ENCODE peak calls at places on chromosome 14, in seven cellular contexts. One of them, this sample, is unnamed.

GRCh38 chr14:97554597-97554996 is 757.4 kb downstream of the VRK1 start:
- ATAC-seq in stimulated activated naive CD8-positive, alpha-beta T cell treated with anti-CD3 and anti-CD28 coated beads, Interleukin-15, Interleukin-2, amounts not matched to agents 100 U/mL and 50 U/mL, for 24 hours: no peak
- ATAC-seq in upper lobe of left lung: no peak
- ATAC-seq in CD4-positive, CD25-positive, alpha-beta regulatory T cell: no peak
- ATAC-seq in heart left ventricle: no peak
- ATAC-seq in stimulated activated effector memory CD8-positive, alpha-beta T cell treated with anti-CD3 and anti-CD28 coated beads, Interleukin-12 subunit alpha, Interleukin-12 subunit beta, amount 100 ng/mL, for 72 hours: no peak
- ATAC-seq in gastroesophageal sphincter: no peak
- ATAC-seq in this sample: no peak

GRCh38 chr14:33317675-33318074 is 379.0 kb downstream of the NPAS3 start:
- ATAC-seq in heart left ventricle: no peak
- ATAC-seq in upper lobe of left lung: no peak
- ATAC-seq in stimulated activated effector memory CD8-positive, alpha-beta T cell treated with anti-CD3 and anti-CD28 coated beads, Interleukin-12 subunit alpha, Interleukin-12 subunit beta, amount 100 ng/mL, for 72 hours: no peak
- ATAC-seq in gastroesophageal sphincter: no peak
- ATAC-seq in CD4-positive, CD25-positive, alpha-beta regulatory T cell: no peak
- ATAC-seq in stimulated activated naive CD8-positive, alpha-beta T cell treated with anti-CD3 and anti-CD28 coated beads, Interleukin-15, Interleukin-2, amounts not matched to agents 100 U/mL and 50 U/mL, for 24 hours: no peak
- ATAC-seq in this sample: no peak

GRCh38 chr14:72714871-72715214 is 179.1 kb downstream of the DPF3 start:
- ATAC-seq in upper lobe of left lung: no peak
- ATAC-seq in gastroesophageal sphincter: peak
- ATAC-seq in stimulated activated naive CD8-positive, alpha-beta T cell treated with anti-CD3 and anti-CD28 coated beads, Interleukin-15, Interleukin-2, amounts not matched to agents 100 U/mL and 50 U/mL, for 24 hours: no peak
- ATAC-seq in CD4-positive, CD25-positive, alpha-beta regulatory T cell: no peak
- ATAC-seq in heart left ventricle: peak
- ATAC-seq in stimulated activated effector memory CD8-positive, alpha-beta T cell treated with anti-CD3 and anti-CD28 coated beads, Interleukin-12 subunit alpha, Interleukin-12 subunit beta, amount 100 ng/mL, for 72 hours: no peak
- ATAC-seq in this sample: peak

GRCh38 chr14:106318700-106319099 is 792.3 kb downstream of the TMEM121 start:
- ATAC-seq in upper lobe of left lung: no peak
- ATAC-seq in gastroesophageal sphincter: no peak
- ATAC-seq in CD4-positive, CD25-positive, alpha-beta regulatory T cell: no peak
- ATAC-seq in stimulated activated effector memory CD8-positive, alpha-beta T cell treated with anti-CD3 and anti-CD28 coated beads, Interleukin-12 subunit alpha, Interleukin-12 subunit beta, amount 100 ng/mL, for 72 hours: no peak
- ATAC-seq in heart left ventricle: no peak
- ATAC-seq in stimulated activated naive CD8-positive, alpha-beta T cell treated with anti-CD3 and anti-CD28 coated beads, Interleukin-15, Interleukin-2, amounts not matched to agents 100 U/mL and 50 U/mL, for 24 hours: no peak
- ATAC-seq in this sample: no peak

GRCh38 chr14:68336165-68336564 is 456.7 kb downstream of the ZFP36L1 start:
- ATAC-seq in stimulated activated naive CD8-positive, alpha-beta T cell treated with anti-CD3 and anti-CD28 coated beads, Interleukin-15, Interleukin-2, amounts not matched to agents 100 U/mL and 50 U/mL, for 24 hours: no peak
- ATAC-seq in upper lobe of left lung: no peak
- ATAC-seq in stimulated activated effector memory CD8-positive, alpha-beta T cell treated with anti-CD3 and anti-CD28 coated beads, Interleukin-12 subunit alpha, Interleukin-12 subunit beta, amount 100 ng/mL, for 72 hours: no peak
- ATAC-seq in heart left ventricle: no peak
- ATAC-seq in CD4-positive, CD25-positive, alpha-beta regulatory T cell: no peak
- ATAC-seq in gastroesophageal sphincter: no peak
- ATAC-seq in this sample: no peak

GRCh38 chr14:31770271-31770670 is 209.1 kb downstream of the NUBPL start:
- ATAC-seq in stimulated activated naive CD8-positive, alpha-beta T cell treated with anti-CD3 and anti-CD28 coated beads, Interleukin-15, Interleukin-2, amounts not matched to agents 100 U/mL and 50 U/mL, for 24 hours: peak
- ATAC-seq in CD4-positive, CD25-positive, alpha-beta regulatory T cell: no peak
- ATAC-seq in upper lobe of left lung: peak
- ATAC-seq in gastroesophageal sphincter: peak
- ATAC-seq in heart left ventricle: peak
- ATAC-seq in stimulated activated effector memory CD8-positive, alpha-beta T cell treated with anti-CD3 and anti-CD28 coated beads, Interleukin-12 subunit alpha, Interleukin-12 subunit beta, amount 100 ng/mL, for 72 hours: no peak
- ATAC-seq in this sample: peak

GRCh38 chr14:72894623-72895378 is 900 bp upstream of the DPF3 start:
- ATAC-seq in CD4-positive, CD25-positive, alpha-beta regulatory T cell: no peak
- ATAC-seq in stimulated activated effector memory CD8-positive, alpha-beta T cell treated with anti-CD3 and anti-CD28 coated beads, Interleukin-12 subunit alpha, Interleukin-12 subunit beta, amount 100 ng/mL, for 72 hours: no peak
- ATAC-seq in gastroesophageal sphincter: peak
- ATAC-seq in heart left ventricle: peak
- ATAC-seq in upper lobe of left lung: peak
- ATAC-seq in stimulated activated naive CD8-positive, alpha-beta T cell treated with anti-CD3 and anti-CD28 coated beads, Interleukin-15, Interleukin-2, amounts not matched to agents 100 U/mL and 50 U/mL, for 24 hours: no peak
- ATAC-seq in this sample: no peak

GRCh38 chr14:105458571-105458970 is 16.1 kb upstream of the CRIP2 start:
- ATAC-seq in gastroesophageal sphincter: no peak
- ATAC-seq in stimulated activated naive CD8-positive, alpha-beta T cell treated with anti-CD3 and anti-CD28 coated beads, Interleukin-15, Interleukin-2, amounts not matched to agents 100 U/mL and 50 U/mL, for 24 hours: no peak
- ATAC-seq in upper lobe of left lung: no peak
- ATAC-seq in heart left ventricle: no peak
- ATAC-seq in CD4-positive, CD25-positive, alpha-beta regulatory T cell: no peak
- ATAC-seq in stimulated activated effector memory CD8-positive, alpha-beta T cell treated with anti-CD3 and anti-CD28 coated beads, Interleukin-12 subunit alpha, Interleukin-12 subunit beta, amount 100 ng/mL, for 72 hours: no peak
- ATAC-seq in this sample: no peak

GRCh38 chr14:87102979-87103378 is 890.0 kb downstream of the GALC start:
- ATAC-seq in gastroesophageal sphincter: no peak
- ATAC-seq in stimulated activated effector memory CD8-positive, alpha-beta T cell treated with anti-CD3 and anti-CD28 coated beads, Interleukin-12 subunit alpha, Interleukin-12 subunit beta, amount 100 ng/mL, for 72 hours: no peak
- ATAC-seq in stimulated activated naive CD8-positive, alpha-beta T cell treated with anti-CD3 and anti-CD28 coated beads, Interleukin-15, Interleukin-2, amounts not matched to agents 100 U/mL and 50 U/mL, for 24 hours: no peak
- ATAC-seq in upper lobe of left lung: no peak
- ATAC-seq in CD4-positive, CD25-positive, alpha-beta regulatory T cell: no peak
- ATAC-seq in heart left ventricle: no peak
- ATAC-seq in this sample: no peak

GRCh38 chr14:92780444-92780843 is 13.7 kb upstream of the GOLGA5 start:
- ATAC-seq in CD4-positive, CD25-positive, alpha-beta regulatory T cell: peak
- ATAC-seq in stimulated activated effector memory CD8-positive, alpha-beta T cell treated with anti-CD3 and anti-CD28 coated beads, Interleukin-12 subunit alpha, Interleukin-12 subunit beta, amount 100 ng/mL, for 72 hours: peak
- ATAC-seq in heart left ventricle: peak
- ATAC-seq in gastroesophageal sphincter: no peak
- ATAC-seq in stimulated activated naive CD8-positive, alpha-beta T cell treated with anti-CD3 and anti-CD28 coated beads, Interleukin-15, Interleukin-2, amounts not matched to agents 100 U/mL and 50 U/mL, for 24 hours: peak
- ATAC-seq in upper lobe of left lung: peak
- ATAC-seq in this sample: no peak

GRCh38 chr14:21852061-21852664 is 178.5 kb upstream of the OR4E1 start:
- ATAC-seq in upper lobe of left lung: no peak
- ATAC-seq in stimulated activated naive CD8-positive, alpha-beta T cell treated with anti-CD3 and anti-CD28 coated beads, Interleukin-15, Interleukin-2, amounts not matched to agents 100 U/mL and 50 U/mL, for 24 hours: peak
- ATAC-seq in heart left ventricle: no peak
- ATAC-seq in gastroesophageal sphincter: no peak
- ATAC-seq in stimulated activated effector memory CD8-positive, alpha-beta T cell treated with anti-CD3 and anti-CD28 coated beads, Interleukin-12 subunit alpha, Interleukin-12 subunit beta, amount 100 ng/mL, for 72 hours: peak
- ATAC-seq in CD4-positive, CD25-positive, alpha-beta regulatory T cell: peak
- ATAC-seq in this sample: peak

GRCh38 chr14:92963301-92964123 is 40.6 kb downstream of the CHGA start:
- ATAC-seq in heart left ventricle: peak
- ATAC-seq in gastroesophageal sphincter: peak
- ATAC-seq in upper lobe of left lung: no peak
- ATAC-seq in stimulated activated naive CD8-positive, alpha-beta T cell treated with anti-CD3 and anti-CD28 coated beads, Interleukin-15, Interleukin-2, amounts not matched to agents 100 U/mL and 50 U/mL, for 24 hours: no peak
- ATAC-seq in stimulated activated effector memory CD8-positive, alpha-beta T cell treated with anti-CD3 and anti-CD28 coated beads, Interleukin-12 subunit alpha, Interleukin-12 subunit beta, amount 100 ng/mL, for 72 hours: no peak
- ATAC-seq in CD4-positive, CD25-positive, alpha-beta regulatory T cell: no peak
- ATAC-seq in this sample: no peak

GRCh38 chr14:97408937-97409860 is 612.0 kb downstream of the VRK1 start:
- ATAC-seq in stimulated activated effector memory CD8-positive, alpha-beta T cell treated with anti-CD3 and anti-CD28 coated beads, Interleukin-12 subunit alpha, Interleukin-12 subunit beta, amount 100 ng/mL, for 72 hours: peak
- ATAC-seq in gastroesophageal sphincter: no peak
- ATAC-seq in CD4-positive, CD25-positive, alpha-beta regulatory T cell: peak
- ATAC-seq in heart left ventricle: no peak
- ATAC-seq in upper lobe of left lung: no peak
- ATAC-seq in stimulated activated naive CD8-positive, alpha-beta T cell treated with anti-CD3 and anti-CD28 coated beads, Interleukin-15, Interleukin-2, amounts not matched to agents 100 U/mL and 50 U/mL, for 24 hours: peak
- ATAC-seq in this sample: no peak

GRCh38 chr14:73261520-73262426 is 24.5 kb downstream of the PAPLN start:
- ATAC-seq in heart left ventricle: no peak
- ATAC-seq in CD4-positive, CD25-positive, alpha-beta regulatory T cell: no peak
- ATAC-seq in stimulated activated naive CD8-positive, alpha-beta T cell treated with anti-CD3 and anti-CD28 coated beads, Interleukin-15, Interleukin-2, amounts not matched to agents 100 U/mL and 50 U/mL, for 24 hours: no peak
- ATAC-seq in upper lobe of left lung: no peak
- ATAC-seq in stimulated activated effector memory CD8-positive, alpha-beta T cell treated with anti-CD3 and anti-CD28 coated beads, Interleukin-12 subunit alpha, Interleukin-12 subunit beta, amount 100 ng/mL, for 72 hours: no peak
- ATAC-seq in gastroesophageal sphincter: no peak
- ATAC-seq in this sample: no peak

This sample was measured in stimulated activated memory B cell treated with anti-CD40 and anti-IgM and Interleukin-4, amounts not matched to agents 10 μg/mL and 1 μg/mL and 100 μg/mL, for 72 hours.